ENCODE peak calls at places on chromosome X, in six cellular contexts. B is CD4-positive, CD25-positive, alpha-beta regulatory T cell; X is right cardiac atrium; C is psoas muscle; U is GM23338; S is upper lobe of left lung. A is an unnamed sample.
A peak's percentile ranks its signal among the peaks of the same experiment; 100 is the strongest.

GRCh38 chrX:153214934-153215333 is 35.9 kb downstream of the MAGEA1 start:
- ATAC-seq in X (no peak), B (no peak), C (no peak), U (no peak), S (no peak), A (no peak)

GRCh38 chrX:70636218-70636617 is 191.6 kb downstream of the DLG3 start:
- ATAC-seq in C (no peak), B (no peak), X (no peak), S (no peak), U (no peak), A (no peak)

GRCh38 chrX:40987413-40987812 is 97.8 kb upstream of the USP9X start:
- ATAC-seq in B (no peak), U (peak; percentile 75), X (no peak), C (no peak), S (no peak), A (no peak)

GRCh38 chrX:17377795-17378194 is 2.8 kb downstream of the NHS start:
- ATAC-seq in U (no peak), C (no peak), S (no peak), B (no peak), X (no peak), A (no peak)

GRCh38 chrX:17682259-17682658 is 55.0 kb upstream of the SCML1 start:
- ATAC-seq in X (no peak), U (no peak), C (no peak), B (no peak), S (no peak), A (no peak)

GRCh38 chrX:46621572-46621971 is 48.0 kb downstream of the CHST7 start:
- ATAC-seq in B (no peak), U (no peak), C (no peak), S (no peak), X (no peak), A (no peak)

GRCh38 chrX:68536429-68536828 is 37.6 kb downstream of the YIPF6 start:
- ATAC-seq in B (no peak), C (no peak), U (no peak), X (no peak), S (no peak), A (no peak)

GRCh38 chrX:65674351-65674893 is 7.0 kb downstream of the MSN start:
- ATAC-seq in B (peak; percentile 63), C (peak; percentile 65), S (peak; percentile 9), X (peak; percentile 25), U (no peak), A (no peak)

GRCh38 chrX:13483773-13484172 is 85.6 kb upstream of the EGFL6 start:
- ATAC-seq in S (no peak), U (no peak), C (no peak), X (no peak), B (no peak), A (no peak)

GRCh38 chrX:53950130-53950733 is 94.0 kb downstream of the PHF8 start:
- ATAC-seq in B (no peak), S (no peak), X (no peak), C (no peak), U (no peak), A (no peak)

GRCh38 chrX:15515931-15516330 is 15.3 kb downstream of the BMX start:
- ATAC-seq in C (no peak), B (no peak), X (peak; percentile 83), S (no peak), U (no peak), A (peak; percentile 36)

GRCh38 chrX:39815621-39816020 is 282.1 kb downstream of the BCOR start:
- ATAC-seq in S (no peak), U (peak; percentile 20), C (no peak), B (no peak), X (no peak), A (no peak)

GRCh38 chrX:41384041-41384705 is 50.2 kb downstream of the DDX3X start:
- ATAC-seq in C (no peak), S (peak; percentile 94), X (peak; percentile 93), U (no peak), B (peak; percentile 86), A (no peak)

GRCh38 chrX:69522052-69522451 is 17.9 kb downstream of the NALF2 start:
- ATAC-seq in S (no peak), B (no peak), X (peak; percentile 58), U (no peak), C (no peak), A (no peak)

DNA sequence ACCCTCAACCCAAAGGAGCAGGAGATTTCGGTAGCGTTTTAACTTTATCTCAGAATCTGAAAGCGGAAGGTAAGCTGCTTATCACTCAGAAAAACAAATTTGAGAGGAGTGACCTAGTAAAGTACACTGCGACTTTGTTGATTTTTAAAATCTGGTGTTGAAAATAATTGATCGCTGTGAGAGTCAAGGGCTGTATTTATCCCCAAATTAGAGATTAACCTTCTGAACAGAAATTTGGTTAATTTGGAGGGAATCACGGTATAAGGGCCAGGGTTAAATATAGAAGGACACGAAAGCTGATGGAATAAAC is 212 bp downstream of the CLCN4 start:
- ATAC-seq in X (no peak), S (no peak), C (no peak), U (no peak), B (no peak), A (no peak)
- H3K4me3 ChIP-seq in X (peak overlapping the region; percentile 67), S (no peak overlapping the region), C (peak overlapping the region; percentile 63), U (peak overlapping the region; percentile 49), B (no peak overlapping the region), A (peak overlapping the region; percentile 24)

GRCh38 chrX:37453821-37454220 is 104.7 kb downstream of the PRRG1 start:
- ATAC-seq in S (no peak), X (no peak), C (no peak), B (no peak), U (no peak), A (no peak)
- H3K27ac ChIP-seq in S (no peak overlapping the region), X (no peak overlapping the region), C (no peak overlapping the region), B (no peak overlapping the region), U (no peak overlapping the region), A (no peak overlapping the region)

GRCh38 chrX:139596068-139596467 is 65.5 kb downstream of the F9 start:
- ATAC-seq in C (no peak), S (no peak), B (no peak), X (no peak), U (peak; percentile 59), A (no peak)

GRCh38 chrX:139600105-139600504 is 69.6 kb downstream of the F9 start:
- ATAC-seq in X (no peak), U (no peak), C (no peak), S (no peak), B (no peak), A (no peak)
- H3K4me3 ChIP-seq in X (no peak overlapping the region), U (no peak overlapping the region), C (no peak overlapping the region), S (no peak overlapping the region), B (no peak overlapping the region), A (no peak overlapping the region)

DNA sequence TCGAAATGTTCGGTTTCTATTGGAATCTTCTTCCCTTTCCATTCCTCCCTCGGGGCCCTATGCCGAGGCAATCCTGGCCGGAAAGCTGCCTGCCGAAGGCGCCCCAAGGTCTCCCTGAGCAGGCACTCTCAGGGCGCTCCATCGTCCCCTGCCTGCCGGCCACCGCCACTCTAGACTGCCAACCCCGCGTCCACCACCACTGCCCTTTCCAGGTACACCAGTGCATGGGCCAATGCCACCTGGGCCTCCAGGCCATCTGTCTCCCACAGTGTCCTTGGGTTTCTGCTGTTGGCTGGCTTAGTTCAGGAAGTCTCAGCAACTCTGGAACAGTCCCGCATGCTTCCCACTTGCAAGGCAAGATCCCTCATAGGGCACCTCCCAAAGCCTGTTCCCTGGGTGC is 14.6 kb downstream of the CTAG1A start:
- ATAC-seq in S (no peak), C (no peak), U (no peak), X (no peak), B (no peak), A (no peak)
- H3K27ac ChIP-seq in S (no peak overlapping the region), C (no peak overlapping the region), U (no peak overlapping the region), X (no peak overlapping the region), B (no peak overlapping the region), A (no peak overlapping the region)

DNA sequence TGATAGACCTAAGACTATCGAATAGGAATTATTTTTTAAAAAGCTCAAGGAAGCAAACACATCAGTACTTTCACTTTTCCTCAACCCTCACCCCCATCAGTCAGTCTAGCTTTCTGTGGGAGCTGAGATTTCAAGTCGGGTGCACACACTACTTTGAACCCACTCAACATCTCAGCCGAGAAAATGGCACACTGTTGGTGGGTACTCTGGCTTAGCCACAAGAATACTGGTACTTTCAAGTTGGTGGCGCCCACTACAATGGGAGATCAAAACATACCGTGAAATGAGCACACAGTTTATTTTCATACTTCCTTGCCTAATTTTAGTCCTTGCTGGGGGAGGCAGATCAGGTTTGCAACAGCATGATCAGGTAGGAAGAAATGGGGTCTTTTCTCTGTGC is 10.2 kb downstream of the CD40LG start:
- ATAC-seq in C (no peak), B (no peak), X (no peak), U (no peak), S (no peak), A (no peak)
- H3K4me3 ChIP-seq in C (no peak overlapping the region), B (peak overlapping the region; percentile 27), X (no peak overlapping the region), U (no peak overlapping the region), S (no peak overlapping the region), A (no peak overlapping the region)

DNA sequence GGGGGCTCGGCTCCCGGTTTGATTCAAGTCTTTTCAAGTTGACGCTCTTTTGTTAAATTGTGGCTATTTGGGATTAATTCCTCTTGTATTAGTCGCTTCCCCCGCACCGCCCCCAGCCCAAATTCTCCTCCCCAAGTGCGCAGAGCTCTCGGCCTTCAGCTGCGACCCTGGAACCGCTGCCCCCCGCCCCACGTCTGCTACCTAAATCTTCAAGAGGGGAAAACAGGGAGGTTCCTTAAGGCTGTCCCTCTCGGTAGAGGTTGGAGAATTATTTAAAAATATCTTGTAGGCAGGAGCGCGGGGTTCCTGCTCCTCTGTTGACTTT is 852 bp upstream of the RPS6KA3 start:
- ATAC-seq in B (no peak), S (no peak), U (no peak), X (no peak), C (no peak), A (no peak)
- H3K27ac ChIP-seq in B (no peak overlapping the region), S (peak overlapping the region; percentile 91), U (no peak overlapping the region), X (peak overlapping the region; percentile 92), C (peak overlapping the region; percentile 89), A (peak overlapping the region; percentile 76)

DNA sequence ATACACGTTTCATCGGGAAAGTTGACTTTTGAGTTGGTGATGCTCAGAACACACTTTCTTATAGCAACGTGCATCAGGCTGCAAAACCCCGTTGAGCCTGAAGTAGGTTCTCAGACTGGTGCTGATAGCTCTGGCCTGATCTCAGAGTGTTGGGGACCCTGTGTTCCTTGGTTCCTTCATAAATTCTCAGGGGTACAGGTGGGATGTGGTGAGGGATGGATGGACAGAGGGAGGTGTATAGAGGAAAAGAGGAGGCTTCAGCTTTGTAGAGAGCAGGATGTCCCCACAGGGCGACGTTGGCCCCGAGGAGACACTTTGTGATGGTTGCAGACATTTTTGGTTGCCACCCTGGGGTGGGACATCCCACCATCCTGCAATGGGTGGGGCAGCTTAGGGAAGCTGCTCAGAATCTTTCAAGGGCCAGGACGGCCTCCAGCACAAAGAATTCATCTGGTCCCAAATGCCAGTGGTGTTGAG is 2.5 kb downstream of the CD99 start:
- ATAC-seq in B (no peak), X (no peak), U (no peak), C (no peak), S (no peak), A (no peak)
- H3K4me3 ChIP-seq in B (peak overlapping the region; percentile 88), X (peak overlapping the region; percentile 72), U (no peak overlapping the region), C (peak overlapping the region; percentile 92), S (no peak overlapping the region), A (peak overlapping the region; percentile 84)

GRCh38 chrX:2848806-2849420 is 20.2 kb downstream of the GYG2 start:
- ATAC-seq in U (no peak), B (no peak), S (no peak), X (no peak), C (no peak), A (no peak)
- H3K27ac ChIP-seq in U (peak overlapping the region; percentile 79), B (no peak overlapping the region), S (no peak overlapping the region), X (no peak overlapping the region), C (no peak overlapping the region), A (peak overlapping the region; percentile 41)